ENCODE peak calls at places on chromosomes 11 and 22, in ten cellular contexts. R is neural crest cell; S is RWPE2; I is AG10803; F is cardiac fibroblast; G is CD8-positive, alpha-beta T cell; H is pancreas; V is psoas muscle; U is hepatocyte; X is endothelial cell. D is an unnamed sample.
A peak's percentile ranks its signal among the peaks of the same experiment; 100 is the strongest.

GRCh38 chr22:35540600-35541253 is at the start of gene RASD2:
- DNase-seq in X (no peak), F (no peak), H (peak; percentile 24), G (peak; percentile 4), S (no peak), U (peak; percentile 60), V (peak; percentile 70), R (no peak), I (peak; percentile 49), D (no peak)

GRCh38 chr11:58829736-58830135 is 14.8 kb downstream of the GLYATL2 start:
- DNase-seq in R (no peak), X (no peak), V (no peak), I (peak; percentile 67), H (no peak), U (no peak), S (no peak), G (no peak), F (peak; percentile 35), D (peak; percentile 13)

GRCh38 chr11:36231300-36231699 is 57.9 kb downstream of the COMMD9 start:
- DNase-seq in F (peak; percentile 63), I (peak; percentile 62), V (no peak), R (no peak), U (peak; percentile 38), G (no peak), X (no peak), H (no peak), S (no peak), D (no peak)

GRCh38 chr11:47989779-47990178 is 9.4 kb downstream of the PTPRJ start:
- DNase-seq in V (no peak), X (no peak), H (no peak), R (no peak), U (no peak), S (no peak), I (no peak), G (no peak), F (no peak), D (no peak)

GRCh38 chr11:64633555-64634159 is 42.6 kb downstream of the SLC22A12 start:
- DNase-seq in U (no peak), V (no peak), R (no peak), S (no peak), I (no peak), X (no peak), F (no peak), H (no peak), G (no peak), D (no peak)

GRCh38 chr11:7688238-7688826 is 15.0 kb upstream of the CYB5R2 start:
- DNase-seq in U (peak; percentile 66), X (peak; percentile 43), I (peak; percentile 41), H (no peak), S (no peak), F (peak; percentile 58), R (no peak), V (no peak), G (no peak), D (no peak)

GRCh38 chr11:106087815-106088435 is 10.5 kb downstream of the AASDHPPT start:
- DNase-seq in I (peak; percentile 54), X (peak; percentile 41), F (peak; percentile 80), S (no peak), V (no peak), H (peak; percentile 19), G (no peak), R (peak; percentile 23), U (peak; percentile 66), D (no peak)

GRCh38 chr11:101126551-101127347 is 2.9 kb downstream of the PGR start:
- DNase-seq in X (peak; percentile 13), V (peak; percentile 59), G (no peak), S (no peak), H (no peak), R (peak; percentile 9), I (peak; percentile 6), F (peak; percentile 26), U (peak; percentile 8), D (no peak)

GRCh38 chr22:29028468-29028867 is 33.2 kb downstream of the C22orf31 start:
- DNase-seq in I (no peak), F (no peak), R (no peak), U (no peak), X (no peak), G (no peak), V (no peak), H (no peak), S (no peak), D (no peak)

GRCh38 chr11:87743002-87743401 is 432.2 kb downstream of the RAB38 start:
- DNase-seq in I (no peak), X (no peak), G (no peak), U (no peak), F (no peak), S (no peak), H (no peak), R (no peak), V (no peak), D (no peak)
- TF ChIP-seq CTCF in I (no peak), X (peak; percentile 15), G (no peak), U (peak; percentile 11), F (no peak), S (no peak), H (no peak), R (peak; percentile 42), V (peak; percentile 35), D (no peak)

GRCh38 chr11:67043572-67044329 is 12.9 kb upstream of the RHOD start:
- DNase-seq in X (no peak), R (no peak), G (no peak), V (no peak), I (no peak), F (no peak), U (no peak), H (no peak), S (no peak), D (no peak)

GRCh38 chr11:67048515-67048914 is 8.1 kb upstream of the RHOD start:
- DNase-seq in V (no peak), R (no peak), S (no peak), U (no peak), G (no peak), H (no peak), X (no peak), F (no peak), I (peak; percentile 74), D (no peak)

GRCh38 chr11:67041602-67042001 is 15.0 kb upstream of the RHOD start:
- DNase-seq in F (no peak), S (no peak), H (no peak), X (no peak), G (no peak), V (no peak), R (no peak), I (no peak), U (no peak), D (no peak)

GRCh38 chr11:67045314-67045713 is 11.3 kb upstream of the RHOD start:
- DNase-seq in G (no peak), S (peak; percentile 88), X (no peak), H (no peak), V (peak; percentile 82), I (peak; percentile 62), U (no peak), F (peak; percentile 93), R (no peak), D (peak; percentile 69)

GRCh38 chr11:67044496-67044895 is 12.2 kb upstream of the RHOD start:
- DNase-seq in S (no peak), X (no peak), I (no peak), V (no peak), F (no peak), U (no peak), G (no peak), R (no peak), H (no peak), D (no peak)
- TF ChIP-seq CTCF in S (no peak), X (no peak), I (no peak), V (no peak), F (no peak), U (no peak), G (no peak), R (no peak), H (no peak), D (no peak)

DNA sequence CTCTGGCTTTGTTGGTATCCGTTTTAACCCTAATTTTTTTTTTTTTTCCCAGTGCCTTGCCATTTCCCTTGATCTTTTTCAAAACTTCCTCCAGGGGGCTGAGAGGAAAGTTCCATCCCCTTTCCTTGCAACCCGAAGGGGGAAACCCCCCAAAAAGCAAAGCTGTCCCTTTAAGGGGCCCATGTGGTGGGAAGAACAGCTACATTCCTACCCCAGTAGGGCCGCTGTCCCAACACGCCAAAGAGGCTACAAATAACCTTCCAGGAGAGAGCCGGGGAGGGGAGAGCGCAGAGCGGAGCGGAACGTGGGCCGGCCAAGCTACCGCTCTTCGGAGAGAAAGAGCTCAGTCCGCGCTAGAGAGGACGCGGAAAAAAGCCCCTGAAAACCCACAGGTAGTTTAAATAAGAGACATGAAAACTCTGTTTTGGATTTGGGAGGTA is 1.7 kb downstream of the LRP4 start:
- DNase-seq in S (peak; percentile 75), H (peak; percentile 47), X (peak; percentile 59), R (peak; percentile 53), I (peak; percentile 77), V (peak; percentile 83), U (peak; percentile 77), F (peak; percentile 68), G (no peak), D (no peak)
- TF ChIP-seq CTCF in S (no peak), H (no peak), X (no peak), R (peak; percentile 50), I (peak; percentile 35), V (peak; percentile 21), U (peak; percentile 31), F (peak; percentile 42), G (no peak), D (peak; percentile 48)

GRCh38 chr11:32215157-32215556 is 124.3 kb downstream of the RCN1 start:
- DNase-seq in F (no peak), R (no peak), X (no peak), H (no peak), S (no peak), V (no peak), I (no peak), U (no peak), G (no peak), D (no peak)
- TF ChIP-seq CTCF in F (no peak), R (no peak), X (no peak), H (no peak), S (no peak), V (no peak), I (no peak), U (no peak), G (no peak), D (no peak)

DNA sequence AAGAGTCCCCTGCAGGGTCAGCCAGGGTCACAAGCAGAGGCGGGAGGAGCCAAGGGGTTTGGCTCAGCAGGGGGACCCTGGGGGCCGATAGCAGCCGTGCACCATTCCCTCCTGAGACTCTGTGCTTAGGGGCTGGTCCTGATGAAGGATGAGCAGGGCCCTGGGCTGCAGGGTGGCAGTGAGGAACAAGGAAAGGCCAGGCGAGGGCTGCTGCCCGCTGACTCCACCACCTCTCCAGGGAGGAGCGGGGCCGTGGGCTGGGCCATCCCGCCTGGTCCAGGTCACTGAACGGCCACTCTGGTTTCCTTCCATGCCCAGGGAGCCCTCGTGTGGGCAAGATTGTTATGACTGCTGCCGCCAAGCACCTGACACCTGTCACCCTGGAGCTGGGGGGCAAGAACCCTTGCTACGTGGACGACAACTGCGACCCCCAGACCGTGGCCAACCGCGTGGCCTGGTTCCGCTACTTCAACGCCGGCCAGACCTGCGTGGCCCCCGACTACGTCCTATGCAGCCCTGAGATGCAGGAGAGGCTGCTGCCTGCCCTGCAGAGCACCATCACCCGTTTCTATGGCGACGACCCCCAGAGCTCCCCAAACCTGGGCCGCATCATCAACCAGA is 9.2 kb upstream of the NDUFS8 start:
- DNase-seq in H (no peak), F (no peak), R (no peak), G (no peak), U (peak; percentile 68), V (no peak), I (no peak), X (no peak), S (no peak), D (no peak)
- TF ChIP-seq CTCF in H (peak; percentile 25), F (peak; percentile 30), R (peak; percentile 32), G (no peak), U (peak; percentile 38), V (peak; percentile 9), I (no peak), X (no peak), S (peak; percentile 40), D (no peak)